ENCODE peak calls at places on chromosome 9, in five cellular contexts. One of them, this sample, is unnamed.

GRCh38 chr9:125888220-125888619 is 141.0 kb downstream of the PBX3 start:
- DNase-seq in aorta: no peak
- DNase-seq in Panc1: no peak
- DNase-seq in left lung: no peak
- DNase-seq in CD4-positive, alpha-beta memory T cell: no peak
- DNase-seq in this sample: no peak

GRCh38 chr9:69542942-69543704 is 129.0 kb downstream of the APBA1 start:
- DNase-seq in CD4-positive, alpha-beta memory T cell: no peak
- DNase-seq in aorta: no peak
- DNase-seq in Panc1: no peak
- DNase-seq in left lung: no peak
- DNase-seq in this sample: no peak

GRCh38 chr9:117757566-117757965 is 53.4 kb downstream of the TLR4 start:
- DNase-seq in CD4-positive, alpha-beta memory T cell: no peak
- DNase-seq in aorta: no peak
- DNase-seq in Panc1: no peak
- DNase-seq in left lung: no peak
- DNase-seq in this sample: no peak

GRCh38 chr9:107243757-107244156 is 39.3 kb upstream of the RAD23B start:
- DNase-seq in left lung: no peak
- DNase-seq in aorta: no peak
- DNase-seq in Panc1: no peak
- DNase-seq in CD4-positive, alpha-beta memory T cell: no peak
- DNase-seq in this sample: no peak

GRCh38 chr9:100598641-100599145 is 20.8 kb downstream of the CAVIN4 start:
- DNase-seq in aorta: peak; percentile 95
- DNase-seq in Panc1: no peak
- DNase-seq in CD4-positive, alpha-beta memory T cell: peak; percentile 77
- DNase-seq in left lung: peak; percentile 95
- DNase-seq in this sample: peak; percentile 76

GRCh38 chr9:85178486-85178885 is 509.0 kb downstream of the NTRK2 start:
- DNase-seq in Panc1: no peak
- DNase-seq in left lung: no peak
- DNase-seq in aorta: no peak
- DNase-seq in CD4-positive, alpha-beta memory T cell: no peak
- DNase-seq in this sample: no peak

GRCh38 chr9:5670079-5670478 is 41.2 kb downstream of the RIC1 start:
- DNase-seq in CD4-positive, alpha-beta memory T cell: no peak
- DNase-seq in Panc1: no peak
- DNase-seq in aorta: no peak
- DNase-seq in left lung: no peak
- DNase-seq in this sample: no peak

GRCh38 chr9:74653437-74654080 is 156.4 kb downstream of the RORB start:
- DNase-seq in left lung: no peak
- DNase-seq in Panc1: no peak
- DNase-seq in aorta: no peak
- DNase-seq in CD4-positive, alpha-beta memory T cell: no peak
- DNase-seq in this sample: no peak

GRCh38 chr9:34989946-34990635 is 546 bp downstream of the DNAJB5 start:
- DNase-seq in CD4-positive, alpha-beta memory T cell: peak; percentile 16
- DNase-seq in aorta: peak; percentile 94
- DNase-seq in left lung: peak; percentile 86
- DNase-seq in Panc1: no peak
- DNase-seq in this sample: no peak

GRCh38 chr9:97487880-97488279 is 13.6 kb upstream of the TMOD1 start:
- DNase-seq in aorta: no peak
- DNase-seq in Panc1: no peak
- DNase-seq in left lung: no peak
- DNase-seq in CD4-positive, alpha-beta memory T cell: no peak
- DNase-seq in this sample: no peak

GRCh38 chr9:34993502-34994428 is 4.2 kb downstream of the DNAJB5 start:
- DNase-seq in Panc1: no peak
- DNase-seq in aorta: peak; percentile 94
- DNase-seq in left lung: no peak
- DNase-seq in CD4-positive, alpha-beta memory T cell: no peak
- DNase-seq in this sample: no peak

GRCh38 chr9:70392850-70393249 is 21.6 kb downstream of the KLF9 start:
- DNase-seq in aorta: no peak
- DNase-seq in left lung: no peak
- DNase-seq in Panc1: no peak
- DNase-seq in CD4-positive, alpha-beta memory T cell: no peak
- DNase-seq in this sample: no peak

GRCh38 chr9:96854877-96855273 is 561 bp upstream of the ZNF782 start:
- DNase-seq in CD4-positive, alpha-beta memory T cell: no peak
- DNase-seq in Panc1: no peak
- DNase-seq in aorta: no peak
- DNase-seq in left lung: no peak
- DNase-seq in this sample: no peak

GRCh38 chr9:96441798-96442445 is 8.0 kb upstream of the HABP4 start:
- DNase-seq in aorta: no peak
- DNase-seq in Panc1: no peak
- DNase-seq in left lung: no peak
- DNase-seq in CD4-positive, alpha-beta memory T cell: no peak
- DNase-seq in this sample: no peak

GRCh38 chr9:115939065-115939765 is 214.4 kb upstream of the PAPPA start:
- DNase-seq in Panc1: no peak
- DNase-seq in left lung: no peak
- DNase-seq in CD4-positive, alpha-beta memory T cell: no peak
- DNase-seq in aorta: no peak
- DNase-seq in this sample: no peak

GRCh38 chr9:36315283-36315682 is 57.0 kb upstream of the GNE start:
- DNase-seq in CD4-positive, alpha-beta memory T cell: no peak
- DNase-seq in aorta: no peak
- DNase-seq in left lung: no peak
- DNase-seq in Panc1: no peak
- DNase-seq in this sample: no peak

GRCh38 chr9:124884376-124884775 is 22.4 kb downstream of the ARPC5L start:
- DNase-seq in CD4-positive, alpha-beta memory T cell: no peak
- DNase-seq in Panc1: no peak
- DNase-seq in left lung: no peak
- DNase-seq in aorta: no peak
- DNase-seq in this sample: no peak

GRCh38 chr9:89497978-89498844 is at the start of gene SEMA4D:
- DNase-seq in left lung: peak; percentile 92
- DNase-seq in CD4-positive, alpha-beta memory T cell: no peak
- DNase-seq in Panc1: no peak
- DNase-seq in aorta: peak; percentile 87
- DNase-seq in this sample: peak; percentile 63

GRCh38 chr9:87706066-87706739 is 19.7 kb upstream of the CTSL start:
- DNase-seq in aorta: peak; percentile 69
- DNase-seq in Panc1: no peak
- DNase-seq in CD4-positive, alpha-beta memory T cell: no peak
- DNase-seq in left lung: peak; percentile 76
- DNase-seq in this sample: no peak

GRCh38 chr9:91812191-91812590 is 137.8 kb downstream of the ROR2 start:
- DNase-seq in left lung: no peak
- DNase-seq in Panc1: no peak
- DNase-seq in aorta: peak; percentile 30
- DNase-seq in CD4-positive, alpha-beta memory T cell: no peak
- DNase-seq in this sample: no peak

GRCh38 chr9:120856700-120857099 is 14.0 kb upstream of the PSMD5 start:
- DNase-seq in left lung: no peak
- DNase-seq in CD4-positive, alpha-beta memory T cell: no peak
- DNase-seq in Panc1: no peak
- DNase-seq in aorta: no peak
- DNase-seq in this sample: no peak

GRCh38 chr9:108626743-108627142 is 229.0 kb downstream of the ACTL7B start:
- DNase-seq in CD4-positive, alpha-beta memory T cell: no peak
- DNase-seq in aorta: no peak
- DNase-seq in Panc1: no peak
- DNase-seq in left lung: peak; percentile 51
- DNase-seq in this sample: no peak

GRCh38 chr9:86041331-86041741 is 58.0 kb downstream of the GOLM1 start:
- DNase-seq in Panc1: no peak
- DNase-seq in aorta: no peak
- DNase-seq in CD4-positive, alpha-beta memory T cell: no peak
- DNase-seq in left lung: no peak
- DNase-seq in this sample: no peak

GRCh38 chr9:83204047-83204446 is 141.1 kb upstream of the RASEF start:
- DNase-seq in Panc1: no peak
- DNase-seq in left lung: no peak
- DNase-seq in aorta: no peak
- DNase-seq in CD4-positive, alpha-beta memory T cell: no peak
- DNase-seq in this sample: no peak

GRCh38 chr9:91697201-91697600 is 252.8 kb downstream of the ROR2 start:
- DNase-seq in aorta: no peak
- DNase-seq in Panc1: no peak
- DNase-seq in left lung: no peak
- DNase-seq in CD4-positive, alpha-beta memory T cell: no peak
- DNase-seq in this sample: no peak

GRCh38 chr9:136614967-136615623 is 47.6 kb upstream of the EGFL7 start:
- DNase-seq in CD4-positive, alpha-beta memory T cell: no peak
- DNase-seq in aorta: no peak
- DNase-seq in Panc1: no peak
- DNase-seq in left lung: no peak
- DNase-seq in this sample: no peak

GRCh38 chr9:77960356-77961153 is 71.1 kb downstream of the GNAQ start:
- DNase-seq in Panc1: no peak
- DNase-seq in CD4-positive, alpha-beta memory T cell: no peak
- DNase-seq in left lung: no peak
- DNase-seq in aorta: no peak
- DNase-seq in this sample: no peak
- H3K4me1 ChIP-seq in Panc1: no peaks in the 10 kb centered on the region
- H3K4me1 ChIP-seq in CD4-positive, alpha-beta memory T cell: peaks cover 27% of the 10 kb centered on the region
- H3K4me1 ChIP-seq in left lung: peaks cover 72% of the 10 kb centered on the region
- H3K4me1 ChIP-seq in aorta: peaks cover 12% of the 10 kb centered on the region
- H3K4me1 ChIP-seq in this sample: peaks cover 5% of the 10 kb centered on the region

GRCh38 chr9:2173861-2174260 is 158.7 kb downstream of the SMARCA2 start:
- DNase-seq in aorta: no peak
- DNase-seq in left lung: no peak
- DNase-seq in Panc1: no peak
- DNase-seq in CD4-positive, alpha-beta memory T cell: no peak
- DNase-seq in this sample: no peak

GRCh38 chr9:2174321-2174720 is 159.2 kb downstream of the SMARCA2 start:
- DNase-seq in left lung: no peak
- DNase-seq in CD4-positive, alpha-beta memory T cell: no peak
- DNase-seq in Panc1: no peak
- DNase-seq in aorta: no peak
- DNase-seq in this sample: no peak

GRCh38 chr9:2169035-2169434 is 153.9 kb downstream of the SMARCA2 start:
- DNase-seq in left lung: peak; percentile 39
- DNase-seq in aorta: no peak
- DNase-seq in Panc1: no peak
- DNase-seq in CD4-positive, alpha-beta memory T cell: no peak
- DNase-seq in this sample: no peak

GRCh38 chr9:2173170-2173569 is 158.0 kb downstream of the SMARCA2 start:
- DNase-seq in left lung: no peak
- DNase-seq in aorta: no peak
- DNase-seq in Panc1: no peak
- DNase-seq in CD4-positive, alpha-beta memory T cell: no peak
- DNase-seq in this sample: no peak

GRCh38 chr9:2170737-2171136 is 155.6 kb downstream of the SMARCA2 start:
- DNase-seq in left lung: no peak
- DNase-seq in CD4-positive, alpha-beta memory T cell: no peak
- DNase-seq in aorta: no peak
- DNase-seq in Panc1: no peak
- DNase-seq in this sample: no peak
- H3K9me3 ChIP-seq in left lung: no peaks in the 10 kb centered on the region
- H3K9me3 ChIP-seq in CD4-positive, alpha-beta memory T cell: no peaks in the 10 kb centered on the region
- H3K9me3 ChIP-seq in aorta: no peaks in the 10 kb centered on the region
- H3K9me3 ChIP-seq in Panc1: no peaks in the 10 kb centered on the region
- H3K9me3 ChIP-seq in this sample: no peaks in the 10 kb centered on the region

DNA sequence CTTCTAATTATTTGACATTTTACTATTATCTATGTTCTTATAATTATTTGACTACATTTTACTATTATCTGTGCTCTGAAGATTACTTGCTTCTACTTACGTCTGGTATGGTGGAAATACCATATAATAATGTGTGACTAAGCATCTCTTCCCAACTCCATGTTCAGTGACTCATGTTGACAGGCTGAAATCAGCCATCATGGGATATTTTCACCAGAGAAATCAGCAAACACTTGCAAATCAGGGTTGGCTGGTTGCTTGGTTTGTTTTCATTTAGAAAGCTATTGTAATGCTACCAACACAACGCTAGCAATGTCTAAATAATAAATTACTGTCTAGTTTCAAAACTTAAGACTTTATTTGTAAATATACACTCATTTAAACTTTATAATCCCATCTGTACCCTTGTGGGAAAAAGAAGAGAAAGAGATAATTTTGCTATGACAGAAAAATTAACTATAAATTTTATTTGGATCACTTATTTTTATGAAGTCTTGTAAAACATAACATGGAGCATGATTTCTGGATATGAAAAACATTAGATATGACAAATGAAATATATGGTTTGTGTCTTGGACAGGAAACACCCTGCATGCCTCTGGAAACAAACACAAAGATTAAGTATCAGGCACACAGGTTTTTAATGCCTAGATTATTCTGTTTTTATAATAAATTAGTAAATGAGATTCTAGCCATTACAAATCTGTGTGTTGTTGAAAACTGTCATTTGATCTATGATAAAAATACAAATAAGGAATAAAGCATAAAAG is 337.6 kb downstream of the BNC2 start:
- DNase-seq in CD4-positive, alpha-beta memory T cell: no peak
- DNase-seq in Panc1: peak; percentile 8
- DNase-seq in aorta: no peak
- DNase-seq in left lung: no peak
- DNase-seq in this sample: no peak
- H3K4me3 ChIP-seq in CD4-positive, alpha-beta memory T cell: no peak overlapping the region
- H3K4me3 ChIP-seq in Panc1: no peak overlapping the region
- H3K4me3 ChIP-seq in aorta: no peak overlapping the region
- H3K4me3 ChIP-seq in left lung: no peak overlapping the region
- H3K4me3 ChIP-seq in this sample: no peak overlapping the region

GRCh38 chr9:4147476-4148214 is 152.2 kb downstream of the GLIS3 start:
- DNase-seq in aorta: no peak
- DNase-seq in Panc1: no peak
- DNase-seq in left lung: no peak
- DNase-seq in CD4-positive, alpha-beta memory T cell: no peak
- DNase-seq in this sample: no peak

GRCh38 chr9:4145482-4145881 is 154.4 kb downstream of the GLIS3 start:
- DNase-seq in aorta: no peak
- DNase-seq in CD4-positive, alpha-beta memory T cell: no peak
- DNase-seq in left lung: no peak
- DNase-seq in Panc1: no peak
- DNase-seq in this sample: no peak

GRCh38 chr9:4146293-4146692 is 153.6 kb downstream of the GLIS3 start:
- DNase-seq in CD4-positive, alpha-beta memory T cell: no peak
- DNase-seq in aorta: no peak
- DNase-seq in left lung: no peak
- DNase-seq in Panc1: no peak
- DNase-seq in this sample: no peak

GRCh38 chr9:4144869-4145268 is 155.0 kb downstream of the GLIS3 start:
- DNase-seq in Panc1: no peak
- DNase-seq in left lung: no peak
- DNase-seq in CD4-positive, alpha-beta memory T cell: no peak
- DNase-seq in aorta: no peak
- DNase-seq in this sample: no peak

DNA sequence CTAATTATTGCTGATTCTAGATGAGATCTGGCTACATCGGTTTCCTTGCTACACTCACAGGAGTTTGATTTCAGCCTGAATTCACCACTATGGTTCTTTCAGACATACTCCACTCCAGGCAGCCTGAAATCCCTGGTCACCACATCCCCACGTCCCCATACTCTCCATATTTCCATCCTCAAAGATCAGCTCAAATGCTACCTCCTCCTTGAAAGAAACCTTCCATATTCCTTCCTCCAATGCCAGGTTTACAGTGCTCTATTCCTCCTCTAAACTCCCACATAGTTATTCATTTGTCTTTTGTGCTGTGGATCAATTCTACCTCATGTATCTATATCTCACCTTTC is 151.7 kb downstream of the GLIS3 start:
- DNase-seq in CD4-positive, alpha-beta memory T cell: no peak
- DNase-seq in aorta: no peak
- DNase-seq in left lung: no peak
- DNase-seq in Panc1: no peak
- DNase-seq in this sample: no peak
- H3K4me1 ChIP-seq in CD4-positive, alpha-beta memory T cell: no peaks in the 10 kb centered on the region
- H3K4me1 ChIP-seq in aorta: peaks cover 11% of the 10 kb centered on the region
- H3K4me1 ChIP-seq in left lung: no peaks in the 10 kb centered on the region
- H3K4me1 ChIP-seq in Panc1: no peaks in the 10 kb centered on the region
- H3K4me1 ChIP-seq in this sample: no peaks in the 10 kb centered on the region